ENCODE peak calls at places on chromosomes 5 and 9, in five cellular contexts. C is endothelial cell, R is uterus, A is upper lobe of right lung, L is left cardiac atrium. J is an unnamed sample.

GRCh38 chr5:79794347-79794746 is 104.7 kb downstream of the CMYA5 start:
- DNase-seq in C (no peak), R (no peak), A (no peak), L (no peak), J (no peak)

GRCh38 chr5:117065161-117065560 is 490.5 kb upstream of the SEMA6A start:
- DNase-seq in C (no peak), R (no peak), A (no peak), L (no peak), J (no peak)

GRCh38 chr9:1231998-1232919 is 182.1 kb downstream of the DMRT2 start:
- DNase-seq in C (no peak), R (peak), A (peak), L (peak), J (no peak)

GRCh38 chr5:137281201-137281600 is 217.9 kb downstream of the SPOCK1 start:
- DNase-seq in C (no peak), R (no peak), A (no peak), L (no peak), J (no peak)

GRCh38 chr5:55671975-55672374 is 40.1 kb downstream of the SLC38A9 start:
- DNase-seq in C (no peak), R (no peak), A (no peak), L (no peak), J (no peak)

GRCh38 chr9:133974631-133975341 is 17.3 kb downstream of the VAV2 start:
- DNase-seq in C (no peak), R (no peak), A (peak), L (peak), J (no peak)

GRCh38 chr9:84862786-84863185 is 193.3 kb downstream of the NTRK2 start:
- DNase-seq in C (no peak), R (peak), A (no peak), L (peak), J (no peak)

GRCh38 chr9:92501671-92502393 is 19.5 kb upstream of the ASPN start:
- DNase-seq in C (peak), R (peak), A (no peak), L (peak), J (peak)

GRCh38 chr9:3894764-3895163 is 369.0 kb upstream of the RFX3 start:
- DNase-seq in C (no peak), R (no peak), A (no peak), L (no peak), J (peak)

GRCh38 chr5:176776916-176777315 is 33.4 kb upstream of the UNC5A start:
- DNase-seq in C (no peak), R (no peak), A (peak), L (no peak), J (no peak)

GRCh38 chr9:118882674-118883073 is 486.6 kb downstream of the BRINP1 start:
- DNase-seq in C (no peak), R (no peak), A (no peak), L (no peak), J (peak)

GRCh38 chr5:65062684-65063083 is 294.0 kb downstream of the CWC27 start:
- DNase-seq in C (no peak), R (peak), A (no peak), L (peak), J (peak)

GRCh38 chr5:141734501-141735231 is 52.6 kb upstream of the ARAP3 start:
- DNase-seq in C (peak), R (peak), A (no peak), L (peak), J (peak)

GRCh38 chr9:132541051-132541450 is 41.4 kb upstream of the BARHL1 start:
- DNase-seq in C (no peak), R (no peak), A (no peak), L (no peak), J (no peak)

GRCh38 chr5:77947051-77947428 is 170.9 kb upstream of the TBCA start:
- DNase-seq in C (no peak), R (no peak), A (no peak), L (no peak), J (no peak)

GRCh38 chr5:139133237-139133636 is 64.9 kb downstream of the SIL1 start:
- DNase-seq in C (no peak), R (no peak), A (no peak), L (no peak), J (no peak)

GRCh38 chr5:40675396-40676133 is 4.2 kb upstream of the PTGER4 start:
- DNase-seq in C (no peak), R (no peak), A (no peak), L (no peak), J (no peak)

GRCh38 chr5:62627121-62627520 is 48.5 kb downstream of the LRRC70 start:
- DNase-seq in C (no peak), R (no peak), A (no peak), L (no peak), J (no peak)

GRCh38 chr5:68115584-68115983 is 100.0 kb upstream of the PIK3R1 start:
- DNase-seq in C (no peak), R (no peak), A (no peak), L (no peak), J (no peak)

GRCh38 chr5:80568251-80568650 is 1.8 kb downstream of the ANKRD34B start:
- DNase-seq in C (no peak), R (no peak), A (no peak), L (no peak), J (no peak)

GRCh38 chr9:130766904-130767262 is 68.2 kb upstream of the ABL1 start:
- DNase-seq in C (no peak), R (no peak), A (no peak), L (no peak), J (no peak)

GRCh38 chr5:142740903-142741302 is 29.3 kb upstream of the ARHGAP26 start:
- DNase-seq in C (no peak), R (peak), A (no peak), L (no peak), J (peak)

GRCh38 chr9:4689687-4690104 is 10.3 kb downstream of the CDC37L1 start:
- DNase-seq in C (no peak), R (no peak), A (no peak), L (no peak), J (no peak)

GRCh38 chr9:8419871-8420270 is 620.3 kb upstream of the DMAC1 start:
- DNase-seq in C (no peak), R (no peak), A (no peak), L (no peak), J (no peak)

GRCh38 chr5:67290620-67291019 is 94.0 kb upstream of the CD180 start:
- DNase-seq in C (no peak), R (no peak), A (no peak), L (no peak), J (peak)

GRCh38 chr9:100715100-100715379 is 137.2 kb downstream of the CAVIN4 start:
- DNase-seq in C (no peak), R (no peak), A (no peak), L (no peak), J (no peak)

GRCh38 chr5:10702911-10703491 is 58.0 kb downstream of the DAP start:
- DNase-seq in C (no peak), R (no peak), A (no peak), L (no peak), J (peak)

GRCh38 chr5:14143843-14144585 is 872 bp downstream of the TRIO start:
- DNase-seq in C (peak), R (peak), A (peak), L (peak), J (no peak)

GRCh38 chr5:131747180-131748105 is 49.4 kb downstream of the FNIP1 start:
- DNase-seq in C (no peak), R (no peak), A (no peak), L (no peak), J (peak)

GRCh38 chr5:75007537-75007847 is 44.9 kb downstream of the GCNT4 start:
- DNase-seq in C (no peak), R (no peak), A (no peak), L (no peak), J (peak)

GRCh38 chr5:20601678-20602100 is 613.7 kb upstream of the CDH18 start:
- DNase-seq in C (no peak), R (no peak), A (no peak), L (no peak), J (peak)

GRCh38 chr5:74251106-74252032 is 389.2 kb downstream of the ENC1 start:
- DNase-seq in C (peak), R (peak), A (no peak), L (peak), J (peak)

GRCh38 chr9:116646661-116647514 is 40.2 kb upstream of the TRIM32 start:
- DNase-seq in C (peak), R (no peak), A (no peak), L (no peak), J (peak)

GRCh38 chr5:39506216-39506615 is 81.4 kb upstream of the DAB2 start:
- DNase-seq in C (no peak), R (peak), A (no peak), L (no peak), J (no peak)

GRCh38 chr5:12695651-12696050 is 791.4 kb upstream of the CTNND2 start:
- DNase-seq in C (no peak), R (no peak), A (no peak), L (no peak), J (no peak)

GRCh38 chr9:2559212-2560152 is 62.1 kb upstream of the VLDLR start:
- DNase-seq in C (no peak), R (peak), A (no peak), L (peak), J (peak)

GRCh38 chr9:93634311-93635185 is 58.2 kb downstream of the PHF2 start:
- DNase-seq in C (no peak), R (peak), A (peak), L (no peak), J (no peak)

GRCh38 chr5:80234311-80234948 is 21.4 kb downstream of the SERINC5 start:
- DNase-seq in C (no peak), R (no peak), A (no peak), L (no peak), J (no peak)